ENCODE peak calls at places on chromosomes 3 and 15, in four cellular contexts. Q is uterus; J is Caco-2; D is CD8-positive, alpha-beta memory T cell. O is an unnamed sample.
A peak's percentile ranks its signal among the peaks of the same experiment; 100 is the strongest.

GRCh38 chr15:87752250-87752951 is 504.1 kb downstream of the NTRK3 start:
- DNase-seq in Q (no peak), J (no peak), D (no peak), O (no peak)

GRCh38 chr3:25155696-25156471 is 272.2 kb upstream of the RARB start:
- DNase-seq in Q (no peak), J (no peak), D (no peak), O (peak; percentile 81)

GRCh38 chr15:62533687-62534086 is 368.6 kb upstream of the C2CD4B start:
- DNase-seq in Q (no peak), J (no peak), D (no peak), O (no peak)

GRCh38 chr3:16770792-16771191 is 114.0 kb upstream of the PLCL2 start:
- DNase-seq in Q (no peak), J (no peak), D (no peak), O (no peak)

GRCh38 chr3:39809181-39809994 is at the start of gene MYRIP:
- DNase-seq in Q (peak; percentile 26), J (peak; percentile 87), D (no peak), O (no peak)

GRCh38 chr3:171835116-171835515 is 8.0 kb upstream of the TMEM212 start:
- DNase-seq in Q (no peak), J (no peak), D (no peak), O (no peak)

GRCh38 chr3:162517110-162517509 is 1020.5 kb downstream of the OTOL1 start:
- DNase-seq in Q (no peak), J (no peak), D (no peak), O (no peak)

GRCh38 chr3:156630081-156630772 is 44.2 kb upstream of the TIPARP start:
- DNase-seq in Q (no peak), J (no peak), D (no peak), O (no peak)

GRCh38 chr15:59255647-59256380 is 49.2 kb downstream of the LDHAL6B start:
- DNase-seq in Q (no peak), J (peak; percentile 86), D (no peak), O (no peak)

GRCh38 chr3:154275308-154275707 is 49.0 kb downstream of the DHX36 start:
- DNase-seq in Q (no peak), J (no peak), D (no peak), O (no peak)

GRCh38 chr3:19866751-19867347 is 67.2 kb downstream of the EFHB start:
- DNase-seq in Q (peak; percentile 22), J (peak; percentile 67), D (no peak), O (no peak)

GRCh38 chr3:70947584-70947983 is 635.1 kb upstream of the MDFIC2 start:
- DNase-seq in Q (no peak), J (no peak), D (no peak), O (no peak)

GRCh38 chr3:177358085-177358967 is 161.0 kb upstream of the TBL1XR1 start:
- DNase-seq in Q (peak; percentile 56), J (peak; percentile 81), D (peak; percentile 67), O (no peak)

GRCh38 chr15:51111061-51111460 is 16.4 kb upstream of the TNFAIP8L3 start:
- DNase-seq in Q (no peak), J (no peak), D (no peak), O (no peak)

GRCh38 chr15:74337146-74337545 is 30.3 kb downstream of the CYP11A1 start:
- DNase-seq in Q (no peak), J (no peak), D (no peak), O (no peak)

GRCh38 chr3:43770426-43771103 is 79.8 kb downstream of the ABHD5 start:
- DNase-seq in Q (peak; percentile 73), J (no peak), D (peak; percentile 42), O (no peak)

GRCh38 chr15:82146990-82147461 is 101.2 kb upstream of the MEX3B start:
- DNase-seq in Q (no peak), J (no peak), D (no peak), O (no peak)

GRCh38 chr3:40827942-40828688 is 303.4 kb downstream of the ZNF621 start:
- DNase-seq in Q (no peak), J (no peak), D (no peak), O (no peak)

GRCh38 chr3:127131625-127132170 is 61.2 kb upstream of the PRR23E start:
- DNase-seq in Q (no peak), J (no peak), D (no peak), O (no peak)

GRCh38 chr15:66706225-66706732 is 4.2 kb downstream of the SMAD6 start:
- DNase-seq in Q (no peak), J (no peak), D (no peak), O (no peak)

DNA sequence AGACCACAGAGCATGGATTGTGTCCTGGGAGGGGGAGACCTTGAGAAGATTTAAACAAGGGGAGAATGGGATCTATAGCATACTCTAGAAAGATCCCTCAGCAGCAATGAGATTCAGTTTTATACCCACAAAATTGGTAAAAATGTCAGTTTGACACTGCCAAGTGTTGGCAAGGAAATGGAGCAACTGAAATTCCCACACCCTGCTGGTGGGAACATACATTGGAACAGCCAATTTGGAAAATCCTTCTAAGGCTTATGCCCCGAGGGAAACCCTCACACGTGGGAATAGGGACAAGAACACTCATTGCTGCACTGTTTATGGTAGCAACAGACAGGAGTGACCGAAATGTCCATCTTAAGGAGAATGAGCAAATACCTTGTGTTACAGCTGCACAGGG is 5.0 kb upstream of the DNAJB8 start:
- DNase-seq in Q (no peak), J (no peak), D (no peak), O (no peak)
- H3K4me1 ChIP-seq in Q (no peaks in the 10 kb centered on the region), J (no peaks in the 10 kb centered on the region), D (no peaks in the 10 kb centered on the region), O (peaks cover 1% of the 10 kb centered on the region)

GRCh38 chr3:69698728-69699127 is 40.5 kb upstream of the MITF start:
- DNase-seq in Q (no peak), J (no peak), D (no peak), O (no peak)

GRCh38 chr3:69696365-69696764 is 42.9 kb upstream of the MITF start:
- DNase-seq in Q (no peak), J (no peak), D (no peak), O (no peak)

GRCh38 chr3:69691860-69692259 is 47.4 kb upstream of the MITF start:
- DNase-seq in Q (no peak), J (no peak), D (no peak), O (no peak)

GRCh38 chr3:69695933-69696332 is 43.3 kb upstream of the MITF start:
- DNase-seq in Q (no peak), J (no peak), D (no peak), O (no peak)

DNA sequence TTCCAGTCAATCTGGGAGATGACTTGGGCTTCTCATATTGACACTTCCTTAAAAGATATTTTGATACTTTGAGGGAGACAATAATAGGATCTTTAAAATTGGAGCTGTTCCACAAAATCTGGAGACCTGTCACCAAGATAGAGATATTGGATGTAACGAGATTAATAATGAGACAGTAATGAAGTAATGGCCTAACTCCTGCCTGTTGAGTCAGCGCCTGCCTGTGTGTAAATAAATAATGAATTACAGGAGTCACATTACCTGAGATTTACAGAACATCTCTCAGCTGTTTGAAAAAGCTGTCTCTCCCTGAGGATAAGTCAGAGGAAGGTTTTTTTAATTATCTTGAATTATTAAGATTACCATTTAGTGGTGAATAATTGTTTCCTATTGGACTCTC is 43.8 kb upstream of the MITF start:
- DNase-seq in Q (no peak), J (no peak), D (no peak), O (no peak)
- H3K36me3 ChIP-seq in Q (no peaks in the 10 kb centered on the region), J (no peaks in the 10 kb centered on the region), D (no peaks in the 10 kb centered on the region), O (no peaks in the 10 kb centered on the region)

GRCh38 chr3:46881819-46882376 is 4.4 kb downstream of the PTH1R start:
- DNase-seq in Q (peak; percentile 60), J (peak; percentile 50), D (no peak), O (no peak)

GRCh38 chr3:46883252-46884185 is 6.0 kb downstream of the PTH1R start:
- DNase-seq in Q (no peak), J (no peak), D (no peak), O (no peak)

GRCh38 chr3:46882377-46883015 is 5.0 kb downstream of the PTH1R start:
- DNase-seq in Q (peak; percentile 57), J (peak; percentile 41), D (no peak), O (no peak)

GRCh38 chr3:46878796-46879436 is 1.4 kb downstream of the PTH1R start:
- DNase-seq in Q (no peak), J (peak; percentile 86), D (no peak), O (no peak)

GRCh38 chr3:46880884-46881818 is 3.6 kb downstream of the PTH1R start:
- DNase-seq in Q (peak; percentile 32), J (no peak), D (no peak), O (no peak)
- H3K4me3 ChIP-seq in Q (peak overlapping the region; percentile 53), J (peak overlapping the region; percentile 58), D (no peak overlapping the region), O (peak overlapping the region; percentile 38)

GRCh38 chr15:98853593-98854420 is 153.8 kb downstream of the PGPEP1L start:
- DNase-seq in Q (peak; percentile 43), J (no peak), D (no peak), O (no peak)
- H3K4me1 ChIP-seq in Q (peaks cover 9% of the 10 kb centered on the region), J (peaks cover 36% of the 10 kb centered on the region), D (peaks cover 32% of the 10 kb centered on the region), O (peaks cover 14% of the 10 kb centered on the region)

DNA sequence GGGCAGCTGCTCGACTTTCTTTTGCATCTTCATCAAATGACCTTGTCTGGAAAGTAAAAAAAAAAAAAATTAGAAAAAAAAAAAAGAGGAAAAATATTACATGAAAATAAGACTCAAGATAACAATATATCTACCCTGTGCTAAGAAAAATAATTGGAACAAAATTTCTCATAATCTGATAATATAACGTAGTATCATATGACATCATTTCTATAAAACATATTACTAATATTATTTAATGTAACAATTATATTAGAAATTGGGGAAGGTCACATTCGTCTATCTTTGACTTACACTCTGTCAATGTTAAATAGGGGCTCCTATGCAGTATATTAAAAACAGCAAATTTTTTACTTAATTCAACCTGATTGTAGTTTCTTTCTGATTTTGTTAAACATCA is 44.1 kb downstream of the INO80 start:
- DNase-seq in Q (no peak), J (no peak), D (no peak), O (no peak)
- H3K36me3 ChIP-seq in Q (no peaks in the 10 kb centered on the region), J (no peaks in the 10 kb centered on the region), D (peaks cover 37% of the 10 kb centered on the region), O (peaks cover 18% of the 10 kb centered on the region)

O was measured in iPS DF 6.9.